ENCODE peak calls at places on chromosomes 2 and 18, in ten cellular contexts. A is Caki2; N is islet precursor cell; U is NCI-H82; K is coronary artery; F is activated CD4-positive, alpha-beta T cell treated with anti-CD3 and anti-CD28 coated beads for 24 hours; C is left lobe of liver; W is SJSA1; P is HTR-8/SVneo; Z is cardiac muscle cell. S is an unnamed sample.

GRCh38 chr2:23548143-23548769 is 163.3 kb downstream of the KLHL29 start:
- DNase-seq in N (no peak), Z (no peak), W (no peak), P (no peak), K (no peak), U (no peak), F (no peak), A (no peak), C (no peak), S (no peak)

GRCh38 chr2:111135910-111136297 is 15.2 kb downstream of the BCL2L11 start:
- DNase-seq in A (no peak), W (peak), K (no peak), Z (no peak), U (peak), F (no peak), N (no peak), P (no peak), C (peak), S (no peak)

GRCh38 chr18:67408240-67408639 is 108.3 kb downstream of the DSEL start:
- DNase-seq in N (no peak), P (no peak), A (no peak), C (no peak), U (no peak), W (no peak), F (no peak), K (no peak), Z (no peak), S (no peak)

GRCh38 chr2:63050916-63051794 is 525 bp downstream of the OTX1 start:
- DNase-seq in C (no peak), Z (no peak), K (no peak), A (no peak), P (no peak), N (no peak), F (no peak), W (no peak), U (no peak), S (no peak)

GRCh38 chr18:65835881-65836280 is 85.1 kb downstream of the CDH7 start:
- DNase-seq in Z (no peak), N (no peak), A (no peak), P (no peak), K (no peak), C (no peak), U (no peak), F (no peak), W (no peak), S (no peak)

GRCh38 chr2:12151716-12152115 is 405.3 kb downstream of the LPIN1 start:
- DNase-seq in C (no peak), U (no peak), A (no peak), W (peak), F (no peak), N (no peak), Z (no peak), K (no peak), P (no peak), S (no peak)

GRCh38 chr18:46134920-46135675 is 30.9 kb downstream of the HAUS1 start:
- DNase-seq in W (no peak), P (no peak), N (peak), U (peak), K (no peak), Z (peak), C (no peak), F (no peak), A (no peak), S (no peak)

GRCh38 chr2:230668939-230669303 is 43.7 kb upstream of the CAB39 start:
- DNase-seq in Z (no peak), U (no peak), C (no peak), N (no peak), A (no peak), K (no peak), F (no peak), W (no peak), P (no peak), S (no peak)

GRCh38 chr2:124877065-124877671 is 852.1 kb downstream of the CNTNAP5 start:
- DNase-seq in A (peak), W (no peak), U (no peak), Z (no peak), F (no peak), N (no peak), K (no peak), P (no peak), C (no peak), S (no peak)

GRCh38 chr2:143830476-143830875 is 689.4 kb downstream of the ZEB2 start:
- DNase-seq in P (no peak), Z (no peak), W (no peak), K (no peak), U (no peak), C (no peak), A (no peak), F (no peak), N (no peak), S (no peak)

GRCh38 chr18:58993260-58993659 is 128.6 kb downstream of the ZNF532 start:
- DNase-seq in C (no peak), N (no peak), K (no peak), F (no peak), U (no peak), A (peak), P (peak), Z (no peak), W (no peak), S (no peak)

GRCh38 chr2:55423303-55423702 is 3.6 kb upstream of the CCDC88A start:
- DNase-seq in U (no peak), P (no peak), A (no peak), Z (no peak), F (no peak), K (no peak), N (no peak), C (no peak), W (no peak), S (no peak)

GRCh38 chr2:42777883-42778805 is 14.2 kb upstream of the OXER1 start:
- DNase-seq in Z (no peak), A (peak), P (no peak), U (no peak), W (no peak), N (no peak), K (no peak), C (no peak), F (no peak), S (no peak)

GRCh38 chr2:11344956-11345671 is 678 bp upstream of the ROCK2 start:
- DNase-seq in C (peak), A (peak), U (peak), P (peak), F (no peak), W (peak), N (peak), K (peak), Z (no peak), S (no peak)

GRCh38 chr2:55175254-55176093 is 56.6 kb downstream of the CLHC1 start:
- DNase-seq in W (no peak), A (peak), N (no peak), F (no peak), K (no peak), P (peak), C (no peak), U (peak), Z (peak), S (peak)

GRCh38 chr18:23380001-23380550 is 73.0 kb upstream of the RIOK3 start:
- DNase-seq in Z (no peak), C (no peak), W (peak), F (no peak), U (no peak), P (peak), N (peak), K (no peak), A (peak), S (no peak)

GRCh38 chr2:157107877-157108276 is 149.6 kb upstream of the GALNT5 start:
- DNase-seq in W (no peak), P (no peak), C (no peak), K (no peak), A (peak), Z (no peak), F (no peak), N (no peak), U (peak), S (peak)

GRCh38 chr2:240958366-240959213 is 39.8 kb upstream of the SNED1 start:
- DNase-seq in U (no peak), P (no peak), K (peak), Z (no peak), C (peak), W (peak), N (peak), A (no peak), F (no peak), S (no peak)

GRCh38 chr2:238336151-238336550 is 15.8 kb downstream of the TRAF3IP1 start:
- DNase-seq in A (no peak), F (no peak), C (no peak), Z (no peak), P (no peak), N (no peak), W (no peak), K (no peak), U (peak), S (no peak)

GRCh38 chr2:193793914-193794313 is 1599.2 kb upstream of the TMEFF2 start:
- DNase-seq in N (no peak), C (no peak), K (no peak), U (no peak), W (no peak), A (no peak), F (no peak), Z (no peak), P (peak), S (no peak)

GRCh38 chr2:218853766-218854165 is 5.8 kb upstream of the WNT6 start:
- DNase-seq in N (peak), K (no peak), A (peak), P (no peak), C (no peak), U (no peak), Z (no peak), W (no peak), F (no peak), S (no peak)

GRCh38 chr2:35185861-35186412 is 1169.6 kb upstream of the CRIM1 start:
- DNase-seq in C (no peak), F (no peak), U (no peak), N (no peak), Z (no peak), P (no peak), A (no peak), W (no peak), K (no peak), S (no peak)

GRCh38 chr2:39938035-39938835 is 159.2 kb upstream of the THUMPD2 start:
- DNase-seq in K (no peak), A (no peak), Z (no peak), P (peak), F (no peak), W (no peak), N (no peak), U (no peak), C (no peak), S (no peak)

GRCh38 chr2:115160523-115161521 is 718.4 kb downstream of the DPP10 start:
- DNase-seq in U (peak), C (no peak), A (peak), Z (peak), K (no peak), F (no peak), N (peak), W (no peak), P (no peak), S (peak)

GRCh38 chr2:31253344-31254155 is 19.6 kb downstream of the EHD3 start:
- DNase-seq in W (no peak), C (no peak), F (no peak), U (peak), P (no peak), A (no peak), K (no peak), Z (no peak), N (peak), S (no peak)